ENCODE peak calls at places on chromosomes 1 and 21, in seven cellular contexts. K, Y, T, O, C, J and I are unnamed samples.

GRCh38 chr1:80675469-80675868 is 1125.3 kb upstream of the ADGRL2 start:
- DNase-seq in T (no peak), O (no peak), C (no peak), K (no peak), J (no peak), Y (no peak), I (no peak)

GRCh38 chr1:119251751-119252150 is 111.3 kb upstream of the WARS2 start:
- DNase-seq in C (no peak), T (no peak), J (no peak), Y (no peak), K (no peak), O (no peak), I (no peak)

GRCh38 chr1:59730759-59731478 is 83.8 kb upstream of the HOOK1 start:
- DNase-seq in K (peak), J (peak), Y (peak), O (peak), T (no peak), C (peak), I (peak)

GRCh38 chr1:186094170-186094569 is 280.9 kb downstream of the TPR start:
- DNase-seq in Y (no peak), T (no peak), C (peak), K (no peak), O (no peak), J (peak), I (peak)

GRCh38 chr1:64000021-64000420 is 203.4 kb upstream of the UBE2U start:
- DNase-seq in T (no peak), C (no peak), K (no peak), J (peak), Y (no peak), O (peak), I (peak)

GRCh38 chr1:3011127-3011526 is 10.1 kb upstream of the ACTRT2 start:
- DNase-seq in T (no peak), J (no peak), C (no peak), Y (no peak), O (no peak), K (no peak), I (no peak)

GRCh38 chr1:174976436-174977107 is 23.2 kb upstream of the CACYBP start:
- DNase-seq in C (no peak), K (no peak), Y (no peak), J (peak), O (no peak), T (no peak), I (peak)

GRCh38 chr1:238141295-238141694 is 250.6 kb upstream of the ZP4 start:
- DNase-seq in C (no peak), J (peak), T (no peak), Y (no peak), O (no peak), K (no peak), I (no peak)

GRCh38 chr1:42765832-42766722 is 751 bp downstream of the P3H1 start:
- DNase-seq in Y (peak), C (peak), T (peak), O (no peak), J (peak), K (no peak), I (peak)

GRCh38 chr1:159915571-159916239 is 9.6 kb downstream of the TAGLN2 start:
- DNase-seq in T (no peak), Y (no peak), J (peak), K (peak), O (no peak), C (peak), I (no peak)

GRCh38 chr21:34989337-34990151 is 59.6 kb downstream of the RUNX1 start:
- DNase-seq in Y (no peak), K (no peak), T (peak), C (no peak), O (no peak), J (no peak), I (no peak)

GRCh38 chr1:56028879-56029278 is 550.5 kb downstream of the PLPP3 start:
- DNase-seq in Y (no peak), K (no peak), C (no peak), O (no peak), T (no peak), J (no peak), I (no peak)

GRCh38 chr1:204921855-204922516 is 51.3 kb downstream of the NFASC start:
- DNase-seq in O (no peak), C (no peak), Y (no peak), J (no peak), K (no peak), T (no peak), I (no peak)

GRCh38 chr1:228270032-228270431 is 62.2 kb downstream of the OBSCN start:
- DNase-seq in C (peak), J (no peak), K (no peak), T (no peak), Y (no peak), O (no peak), I (peak)

GRCh38 chr1:8239306-8240023 is 78.4 kb upstream of the SLC45A1 start:
- DNase-seq in Y (no peak), O (no peak), J (no peak), K (no peak), T (no peak), C (no peak), I (peak)

GRCh38 chr1:211647666-211648065 is 27.8 kb downstream of the NEK2 start:
- DNase-seq in T (no peak), J (no peak), Y (no peak), K (peak), O (no peak), C (no peak), I (no peak)

GRCh38 chr1:84853743-84854721 is 39.0 kb downstream of the LPAR3 start:
- DNase-seq in Y (no peak), J (peak), C (peak), T (peak), K (no peak), O (no peak), I (peak)

GRCh38 chr1:201711101-201711597 is 117.8 kb upstream of the IPO9 start:
- DNase-seq in C (no peak), K (no peak), Y (no peak), O (no peak), J (peak), T (no peak), I (no peak)

GRCh38 chr1:107550358-107550757 is 409.5 kb downstream of the NTNG1 start:
- DNase-seq in K (no peak), J (no peak), O (no peak), Y (no peak), T (no peak), C (no peak), I (no peak)

GRCh38 chr1:41673355-41673754 is 188.9 kb upstream of the EDN2 start:
- DNase-seq in O (no peak), J (no peak), C (no peak), Y (no peak), T (peak), K (no peak), I (peak)

GRCh38 chr1:5447479-5448070 is 544.6 kb downstream of the NPHP4 start:
- DNase-seq in K (no peak), T (no peak), J (no peak), O (no peak), Y (no peak), C (no peak), I (no peak)

GRCh38 chr1:21457654-21458053 is 17.7 kb downstream of the NBPF3 start:
- DNase-seq in O (no peak), T (no peak), K (no peak), C (no peak), J (no peak), Y (no peak), I (no peak)

GRCh38 chr1:182260516-182260915 is 131.1 kb downstream of the GLUL start:
- DNase-seq in J (no peak), C (no peak), O (no peak), Y (no peak), K (no peak), T (no peak), I (no peak)

GRCh38 chr1:246002725-246003441 is 504.2 kb downstream of the SMYD3 start:
- DNase-seq in J (peak), T (peak), O (peak), C (peak), K (peak), Y (peak), I (peak)

GRCh38 chr1:220123889-220124288 is 30.0 kb downstream of the IARS2 start:
- DNase-seq in O (no peak), J (peak), K (no peak), C (no peak), T (peak), Y (no peak), I (no peak)

GRCh38 chr1:85202864-85203255 is 2.0 kb upstream of the SYDE2 start:
- DNase-seq in J (no peak), Y (no peak), K (no peak), C (no peak), T (no peak), O (no peak), I (no peak)

GRCh38 chr1:241934843-241935242 is 22.7 kb upstream of the BECN2 start:
- DNase-seq in O (no peak), J (no peak), T (no peak), Y (peak), C (no peak), K (no peak), I (no peak)
- H3K4me3 ChIP-seq in O (no peak), J (no peak), T (no peak), Y (no peak), C (no peak), K (no peak), I (no peak)

GRCh38 chr1:109529895-109530456 is 9.7 kb upstream of the GPR61 start:
- DNase-seq in C (no peak), Y (no peak), J (no peak), O (no peak), T (no peak), K (no peak), I (no peak)

GRCh38 chr1:109531205-109531779 is 8.4 kb upstream of the GPR61 start:
- DNase-seq in O (no peak), C (no peak), Y (no peak), J (no peak), T (no peak), K (no peak), I (no peak)

GRCh38 chr1:109530457-109531204 is 9.0 kb upstream of the GPR61 start:
- DNase-seq in T (no peak), K (no peak), C (no peak), J (no peak), Y (no peak), O (no peak), I (no peak)

GRCh38 chr1:109532365-109533136 is 7.1 kb upstream of the GPR61 start:
- DNase-seq in Y (peak), J (peak), K (peak), C (peak), T (peak), O (no peak), I (peak)

GRCh38 chr1:109531826-109532364 is 7.8 kb upstream of the GPR61 start:
- DNase-seq in O (no peak), C (no peak), T (no peak), K (no peak), Y (peak), J (no peak), I (no peak)
- H3K4me3 ChIP-seq in O (no peak), C (no peak), T (no peak), K (no peak), Y (no peak), J (no peak), I (no peak)

GRCh38 chr1:15680131-15680530 is 4.0 kb upstream of the PLEKHM2 start:
- DNase-seq in T (no peak), O (peak), C (no peak), K (no peak), Y (no peak), J (no peak), I (peak)
- H3K4me3 ChIP-seq in T (no peak), O (no peak), C (no peak), K (no peak), Y (no peak), J (no peak), I (no peak)

DNA sequence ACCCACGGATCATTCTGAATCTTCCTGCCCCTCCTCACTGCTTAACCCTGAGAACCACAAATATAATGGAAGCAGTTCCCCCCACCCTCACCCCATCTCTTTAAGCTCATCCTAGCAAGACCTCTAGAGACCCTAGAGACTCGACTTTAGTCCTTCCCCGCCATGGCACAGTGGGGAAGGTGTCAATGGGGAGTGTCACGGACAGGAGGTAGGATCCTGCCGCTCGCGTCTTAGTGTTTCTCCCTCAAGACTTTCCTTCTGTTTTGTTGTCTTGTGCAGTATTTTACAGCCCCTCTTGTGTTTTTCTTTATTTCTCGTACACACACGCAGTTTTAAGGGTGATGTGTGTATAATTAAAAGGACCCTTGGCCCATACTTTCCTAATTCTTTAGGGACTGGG is 677 bp upstream of the PMF1 start:
- DNase-seq in K (no peak), C (no peak), J (no peak), Y (no peak), T (no peak), O (no peak), I (no peak)
- H3K4me3 ChIP-seq in K (no peak), C (no peak), J (peak), Y (peak), T (peak), O (no peak), I (peak)

GRCh38 chr1:208086116-208086515 is 158.1 kb downstream of the PLXNA2 start:
- DNase-seq in C (no peak), O (no peak), T (no peak), K (no peak), Y (no peak), J (no peak), I (no peak)
- H3K4me3 ChIP-seq in C (no peak), O (no peak), T (no peak), K (no peak), Y (no peak), J (no peak), I (peak)

GRCh38 chr1:50974618-50974935 is 4.5 kb downstream of the CDKN2C start:
- DNase-seq in T (no peak), C (no peak), J (no peak), K (no peak), O (no peak), Y (no peak), I (no peak)
- H3K4me3 ChIP-seq in T (no peak), C (no peak), J (no peak), K (no peak), O (no peak), Y (no peak), I (no peak)

GRCh38 chr1:54498383-54499096 is 49.5 kb upstream of the ACOT11 start:
- DNase-seq in J (peak), C (no peak), T (no peak), K (no peak), O (no peak), Y (no peak), I (no peak)
- H3K4me3 ChIP-seq in J (peak), C (no peak), T (no peak), K (no peak), O (no peak), Y (no peak), I (no peak)